ENCODE peak calls at places on chromosome 3, in six cellular contexts. M, Z, P, I, R and U are unnamed samples. For H3K4me1, the result is how much of the 10 kb centered on the place peaks cover.

GRCh38 chr3:184039414-184039813 is 7.9 kb downstream of the HTR3D start:
- DNase-seq in M (no peak), Z (no peak), P (peak), I (no peak), R (no peak), U (no peak)

GRCh38 chr3:28234454-28234853 is 7.0 kb upstream of the CMC1 start:
- DNase-seq in M (no peak), Z (no peak), P (no peak), I (no peak), R (no peak), U (no peak)

GRCh38 chr3:179732661-179733348 is 80.0 kb downstream of the USP13 start:
- DNase-seq in M (peak), Z (no peak), P (no peak), I (no peak), R (no peak), U (no peak)

GRCh38 chr3:170054204-170054603 is 16.4 kb downstream of the GPR160 start:
- DNase-seq in M (peak), Z (no peak), P (peak), I (no peak), R (no peak), U (no peak)

GRCh38 chr3:24999357-24999756 is 428.7 kb upstream of the RARB start:
- DNase-seq in M (no peak), Z (no peak), P (no peak), I (no peak), R (no peak), U (no peak)

GRCh38 chr3:59994720-59995304 is 945.0 kb upstream of the CFAP20DC start:
- DNase-seq in M (no peak), Z (no peak), P (no peak), I (no peak), R (no peak), U (no peak)

GRCh38 chr3:189937302-189938255 is 183.1 kb downstream of the P3H2 start:
- DNase-seq in M (peak), Z (no peak), P (peak), I (peak), R (no peak), U (no peak)

GRCh38 chr3:49602877-49603411 is 48.7 kb downstream of the BSN start:
- DNase-seq in M (peak), Z (no peak), P (no peak), I (no peak), R (no peak), U (peak)

GRCh38 chr3:160400048-160400630 is 689 bp downstream of the SMC4 start:
- DNase-seq in M (peak), Z (no peak), P (peak), I (peak), R (no peak), U (peak)

GRCh38 chr3:64530434-64531049 is 157.3 kb downstream of the ADAMTS9 start:
- DNase-seq in M (peak), Z (peak), P (peak), I (peak), R (no peak), U (no peak)

GRCh38 chr3:185733980-185734724 is 90.7 kb downstream of the IGF2BP2 start:
- DNase-seq in M (peak), Z (peak), P (peak), I (peak), R (no peak), U (no peak)

GRCh38 chr3:97421565-97421964 is 343.0 kb upstream of the ARL6 start:
- DNase-seq in M (no peak), Z (no peak), P (no peak), I (no peak), R (no peak), U (no peak)

GRCh38 chr3:154307363-154307762 is 16.9 kb downstream of the DHX36 start:
- DNase-seq in M (no peak), Z (no peak), P (no peak), I (no peak), R (no peak), U (no peak)

GRCh38 chr3:52983336-52983807 is 62.5 kb downstream of the SFMBT1 start:
- DNase-seq in M (no peak), Z (no peak), P (no peak), I (no peak), R (no peak), U (peak)

GRCh38 chr3:174206607-174207192 is 652.4 kb upstream of the NAALADL2 start:
- DNase-seq in M (no peak), Z (no peak), P (no peak), I (no peak), R (no peak), U (no peak)

GRCh38 chr3:18744472-18744871 is 319.3 kb upstream of the SATB1 start:
- DNase-seq in M (no peak), Z (no peak), P (no peak), I (no peak), R (no peak), U (no peak)
- H3K4me1 ChIP-seq in M (under half), Z (under half), P (under half), I (under half), R (under half), U (under half)

GRCh38 chr3:137764563-137765309 is 621 bp downstream of the SOX14 start:
- DNase-seq in M (no peak), Z (no peak), P (no peak), I (no peak), R (no peak), U (no peak)
- H3K4me3 ChIP-seq in M (no peak), Z (no peak), P (no peak), I (no peak), R (no peak), U (no peak)

GRCh38 chr3:16484216-16484615 is 29.3 kb downstream of the RFTN1 start:
- DNase-seq in M (no peak), Z (no peak), P (peak), I (peak), R (no peak), U (no peak)

GRCh38 chr3:16480861-16481569 is 32.5 kb downstream of the RFTN1 start:
- DNase-seq in M (peak), Z (no peak), P (peak), I (peak), R (no peak), U (no peak)

GRCh38 chr3:16481570-16481897 is 32.0 kb downstream of the RFTN1 start:
- DNase-seq in M (no peak), Z (no peak), P (no peak), I (no peak), R (no peak), U (no peak)

GRCh38 chr3:16482194-16482769 is 31.2 kb downstream of the RFTN1 start:
- DNase-seq in M (no peak), Z (no peak), P (no peak), I (no peak), R (no peak), U (no peak)

GRCh38 chr3:16482770-16483531 is 30.5 kb downstream of the RFTN1 start:
- DNase-seq in M (no peak), Z (no peak), P (no peak), I (peak), R (no peak), U (peak)
- H3K4me1 ChIP-seq in M (under half), Z (under half), P (under half), I (under half), R (half or more), U (half or more)

GRCh38 chr3:188158731-188159355 is 4.9 kb downstream of the LPP start:
- DNase-seq in M (no peak), Z (no peak), P (no peak), I (no peak), R (no peak), U (no peak)
- H3K4me3 ChIP-seq in M (no peak), Z (no peak), P (no peak), I (no peak), R (peak), U (peak)

GRCh38 chr3:188283347-188283746 is 129.4 kb downstream of the LPP start:
- DNase-seq in M (no peak), Z (no peak), P (peak), I (peak), R (no peak), U (no peak)
- H3K4me1 ChIP-seq in M (under half), Z (under half), P (under half), I (under half), R (half or more), U (under half)

GRCh38 chr3:198107840-198108734 is 148.1 kb downstream of the LMLN start:
- DNase-seq in M (peak), Z (peak), P (peak), I (peak), R (no peak), U (no peak)
- H3K4me3 ChIP-seq in M (no peak), Z (no peak), P (no peak), I (no peak), R (no peak), U (no peak)

DNA sequence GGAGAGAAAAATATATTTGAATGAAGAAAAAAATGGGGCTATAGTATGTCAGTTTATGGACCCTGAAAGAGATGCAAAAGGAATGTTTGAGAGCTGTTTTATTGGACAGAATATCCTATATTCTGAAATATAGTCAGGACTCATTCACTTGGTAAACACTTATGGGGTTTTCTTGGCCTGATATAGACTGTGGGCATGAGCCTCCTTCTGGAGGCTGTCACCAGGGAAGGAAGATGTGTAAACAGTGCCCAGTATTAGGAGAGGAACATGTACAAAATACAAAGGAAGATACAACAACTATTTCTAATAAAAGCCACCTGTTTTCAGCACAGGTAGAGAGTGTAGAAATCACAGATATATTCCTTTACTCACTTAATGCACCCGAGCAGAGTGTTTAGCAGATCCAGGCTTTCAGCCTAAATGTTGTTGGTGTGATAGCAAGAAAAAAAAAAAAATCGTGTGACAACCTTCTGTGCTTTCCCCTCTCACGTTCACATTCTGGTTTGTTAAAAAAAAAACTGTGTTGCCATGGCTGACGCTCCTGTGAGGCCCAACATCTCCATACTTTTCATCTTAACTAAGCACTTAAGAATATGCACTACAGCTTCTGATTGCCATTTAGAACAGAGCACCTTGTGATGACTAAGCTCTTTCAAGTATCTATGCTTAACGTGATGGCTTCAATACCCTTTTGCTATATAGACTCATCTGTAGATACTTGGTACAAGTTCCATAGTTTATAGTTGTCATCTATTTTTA is 134.1 kb downstream of the MBNL1 start:
- DNase-seq in M (peak), Z (no peak), P (no peak), I (peak), R (no peak), U (peak)
- H3K4me1 ChIP-seq in M (half or more), Z (under half), P (under half), I (under half), R (half or more), U (half or more)

GRCh38 chr3:139173372-139174108 is 128.8 kb upstream of the PRR23C start:
- DNase-seq in M (peak), Z (no peak), P (peak), I (no peak), R (no peak), U (no peak)
- H3K4me3 ChIP-seq in M (peak), Z (no peak), P (no peak), I (no peak), R (peak), U (no peak)